ENCODE peak calls at places on chromosomes 6 and 20, in nine cellular contexts. One of them, this sample, is unnamed. For H3K4me1, the result is how much of the 10 kb centered on the place peaks cover.

GRCh38 chr6:165571721-165572132 is 91.3 kb downstream of the PDE10A start:
- DNase-seq in A549: no peak
- DNase-seq in transverse colon: no peak
- DNase-seq in HepG2: no peak
- DNase-seq in stomach: no peak
- DNase-seq in SK-N-SH: no peak
- DNase-seq in ovary: no peak
- DNase-seq in sigmoid colon: no peak
- DNase-seq in GM12878: no peak
- DNase-seq in this sample: no peak

GRCh38 chr6:43076928-43077809 is 1.1 kb downstream of the PTK7 start:
- DNase-seq in A549: no peak
- DNase-seq in transverse colon: no peak
- DNase-seq in HepG2: peak
- DNase-seq in stomach: no peak
- DNase-seq in SK-N-SH: peak
- DNase-seq in ovary: peak
- DNase-seq in sigmoid colon: no peak
- DNase-seq in GM12878: no peak
- DNase-seq in this sample: no peak

GRCh38 chr20:12207875-12208274 is 290.2 kb downstream of the BTBD3 start:
- DNase-seq in A549: peak
- DNase-seq in transverse colon: no peak
- DNase-seq in HepG2: peak
- DNase-seq in stomach: peak
- DNase-seq in SK-N-SH: peak
- DNase-seq in ovary: no peak
- DNase-seq in sigmoid colon: no peak
- DNase-seq in GM12878: no peak
- DNase-seq in this sample: no peak

GRCh38 chr6:163738304-163738703 is 323.8 kb downstream of the QKI start:
- DNase-seq in A549: no peak
- DNase-seq in transverse colon: no peak
- DNase-seq in HepG2: no peak
- DNase-seq in stomach: no peak
- DNase-seq in SK-N-SH: no peak
- DNase-seq in ovary: no peak
- DNase-seq in sigmoid colon: no peak
- DNase-seq in GM12878: no peak
- DNase-seq in this sample: no peak

GRCh38 chr6:103784117-103784516 is 1075.6 kb downstream of the HACE1 start:
- DNase-seq in A549: no peak
- DNase-seq in transverse colon: no peak
- DNase-seq in HepG2: no peak
- DNase-seq in stomach: no peak
- DNase-seq in SK-N-SH: no peak
- DNase-seq in ovary: no peak
- DNase-seq in sigmoid colon: no peak
- DNase-seq in GM12878: no peak
- DNase-seq in this sample: no peak

GRCh38 chr6:1296542-1296941 is 15.4 kb upstream of the FOXQ1 start:
- DNase-seq in A549: peak
- DNase-seq in transverse colon: no peak
- DNase-seq in HepG2: no peak
- DNase-seq in stomach: no peak
- DNase-seq in SK-N-SH: no peak
- DNase-seq in ovary: no peak
- DNase-seq in sigmoid colon: no peak
- DNase-seq in GM12878: no peak
- DNase-seq in this sample: peak

GRCh38 chr6:42100029-42100901 is 42.2 kb downstream of the C6orf132 start:
- DNase-seq in A549: peak
- DNase-seq in transverse colon: peak
- DNase-seq in HepG2: peak
- DNase-seq in stomach: no peak
- DNase-seq in SK-N-SH: no peak
- DNase-seq in ovary: peak
- DNase-seq in sigmoid colon: no peak
- DNase-seq in GM12878: no peak
- DNase-seq in this sample: no peak

GRCh38 chr20:48205281-48205782 is 420.1 kb upstream of the SULF2 start:
- DNase-seq in A549: no peak
- DNase-seq in transverse colon: no peak
- DNase-seq in HepG2: no peak
- DNase-seq in stomach: no peak
- DNase-seq in SK-N-SH: no peak
- DNase-seq in ovary: no peak
- DNase-seq in sigmoid colon: no peak
- DNase-seq in GM12878: no peak
- DNase-seq in this sample: no peak

GRCh38 chr6:45432944-45433343 is 55.2 kb upstream of the SUPT3H start:
- DNase-seq in A549: no peak
- DNase-seq in transverse colon: no peak
- DNase-seq in HepG2: no peak
- DNase-seq in stomach: no peak
- DNase-seq in SK-N-SH: no peak
- DNase-seq in ovary: no peak
- DNase-seq in sigmoid colon: no peak
- DNase-seq in GM12878: no peak
- DNase-seq in this sample: no peak

GRCh38 chr6:8652710-8653109 is 217.4 kb upstream of the SLC35B3 start:
- DNase-seq in A549: no peak
- DNase-seq in transverse colon: no peak
- DNase-seq in HepG2: peak
- DNase-seq in stomach: no peak
- DNase-seq in SK-N-SH: no peak
- DNase-seq in ovary: no peak
- DNase-seq in sigmoid colon: no peak
- DNase-seq in GM12878: no peak
- DNase-seq in this sample: no peak

GRCh38 chr6:35371494-35372262 is 29.3 kb downstream of the PPARD start:
- DNase-seq in A549: no peak
- DNase-seq in transverse colon: no peak
- DNase-seq in HepG2: peak
- DNase-seq in stomach: no peak
- DNase-seq in SK-N-SH: no peak
- DNase-seq in ovary: no peak
- DNase-seq in sigmoid colon: no peak
- DNase-seq in GM12878: no peak
- DNase-seq in this sample: no peak

GRCh38 chr6:105795913-105796517 is 290.1 kb upstream of the PRDM1 start:
- DNase-seq in A549: peak
- DNase-seq in transverse colon: no peak
- DNase-seq in HepG2: no peak
- DNase-seq in stomach: peak
- DNase-seq in SK-N-SH: no peak
- DNase-seq in ovary: no peak
- DNase-seq in sigmoid colon: no peak
- DNase-seq in GM12878: no peak
- DNase-seq in this sample: no peak

GRCh38 chr6:105794263-105794662 is 291.9 kb upstream of the PRDM1 start:
- DNase-seq in A549: peak
- DNase-seq in transverse colon: peak
- DNase-seq in HepG2: peak
- DNase-seq in stomach: peak
- DNase-seq in SK-N-SH: no peak
- DNase-seq in ovary: peak
- DNase-seq in sigmoid colon: peak
- DNase-seq in GM12878: no peak
- DNase-seq in this sample: no peak

GRCh38 chr6:161245363-161245762 is 28.5 kb downstream of the AGPAT4 start:
- DNase-seq in A549: no peak
- DNase-seq in transverse colon: no peak
- DNase-seq in HepG2: no peak
- DNase-seq in stomach: no peak
- DNase-seq in SK-N-SH: no peak
- DNase-seq in ovary: no peak
- DNase-seq in sigmoid colon: peak
- DNase-seq in GM12878: no peak
- DNase-seq in this sample: no peak

GRCh38 chr6:6969761-6970223 is 138.0 kb upstream of the RREB1 start:
- DNase-seq in A549: peak
- DNase-seq in transverse colon: peak
- DNase-seq in HepG2: peak
- DNase-seq in stomach: peak
- DNase-seq in SK-N-SH: no peak
- DNase-seq in ovary: no peak
- DNase-seq in sigmoid colon: no peak
- DNase-seq in GM12878: no peak
- DNase-seq in this sample: no peak

GRCh38 chr6:55327169-55327568 is at the start of gene GFRAL:
- DNase-seq in A549: no peak
- DNase-seq in transverse colon: no peak
- DNase-seq in HepG2: no peak
- DNase-seq in stomach: no peak
- DNase-seq in SK-N-SH: no peak
- DNase-seq in ovary: no peak
- DNase-seq in sigmoid colon: no peak
- DNase-seq in GM12878: no peak
- DNase-seq in this sample: no peak

GRCh38 chr20:542777-543368 is 717 bp downstream of the CSNK2A1 start:
- DNase-seq in A549: peak
- DNase-seq in transverse colon: peak
- DNase-seq in HepG2: no peak
- DNase-seq in stomach: peak
- DNase-seq in SK-N-SH: no peak
- DNase-seq in ovary: no peak
- DNase-seq in sigmoid colon: no peak
- DNase-seq in GM12878: no peak
- DNase-seq in this sample: no peak

GRCh38 chr6:160679402-160679769 is 15.3 kb upstream of the LPA start:
- DNase-seq in A549: no peak
- DNase-seq in transverse colon: no peak
- DNase-seq in HepG2: no peak
- DNase-seq in stomach: no peak
- DNase-seq in SK-N-SH: peak
- DNase-seq in ovary: no peak
- DNase-seq in sigmoid colon: no peak
- DNase-seq in GM12878: no peak
- DNase-seq in this sample: peak

GRCh38 chr6:16519265-16520242 is 241.7 kb downstream of the ATXN1 start:
- DNase-seq in A549: no peak
- DNase-seq in transverse colon: peak
- DNase-seq in HepG2: peak
- DNase-seq in stomach: no peak
- DNase-seq in SK-N-SH: peak
- DNase-seq in ovary: no peak
- DNase-seq in sigmoid colon: no peak
- DNase-seq in GM12878: no peak
- DNase-seq in this sample: no peak

GRCh38 chr6:168499045-168499650 is 58.2 kb downstream of the SMOC2 start:
- DNase-seq in A549: no peak
- DNase-seq in transverse colon: no peak
- DNase-seq in HepG2: peak
- DNase-seq in stomach: no peak
- DNase-seq in SK-N-SH: no peak
- DNase-seq in ovary: no peak
- DNase-seq in sigmoid colon: no peak
- DNase-seq in GM12878: no peak
- DNase-seq in this sample: no peak

GRCh38 chr20:34705383-34706021 is 1.4 kb downstream of the TP53INP2 start:
- DNase-seq in A549: peak
- DNase-seq in transverse colon: peak
- DNase-seq in HepG2: peak
- DNase-seq in stomach: peak
- DNase-seq in SK-N-SH: no peak
- DNase-seq in ovary: no peak
- DNase-seq in sigmoid colon: no peak
- DNase-seq in GM12878: no peak
- DNase-seq in this sample: no peak

GRCh38 chr6:25922301-25922700 is 8.2 kb downstream of the SLC17A2 start:
- DNase-seq in A549: no peak
- DNase-seq in transverse colon: no peak
- DNase-seq in HepG2: no peak
- DNase-seq in stomach: no peak
- DNase-seq in SK-N-SH: no peak
- DNase-seq in ovary: no peak
- DNase-seq in sigmoid colon: no peak
- DNase-seq in GM12878: no peak
- DNase-seq in this sample: no peak

GRCh38 chr6:145267076-145267867 is 468.0 kb downstream of the EPM2A start:
- DNase-seq in A549: no peak
- DNase-seq in transverse colon: no peak
- DNase-seq in HepG2: peak
- DNase-seq in stomach: no peak
- DNase-seq in SK-N-SH: no peak
- DNase-seq in ovary: no peak
- DNase-seq in sigmoid colon: no peak
- DNase-seq in GM12878: no peak
- DNase-seq in this sample: no peak
- H3K4me1 ChIP-seq in A549: under half
- H3K4me1 ChIP-seq in transverse colon: under half
- H3K4me1 ChIP-seq in HepG2: half or more
- H3K4me1 ChIP-seq in stomach: under half
- H3K4me1 ChIP-seq in SK-N-SH: under half
- H3K4me1 ChIP-seq in ovary: under half
- H3K4me1 ChIP-seq in sigmoid colon: under half
- H3K4me1 ChIP-seq in GM12878: under half
- H3K4me1 ChIP-seq in this sample: under half

GRCh38 chr6:111423055-111423633 is 59.9 kb downstream of the REV3L start:
- DNase-seq in A549: no peak
- DNase-seq in transverse colon: no peak
- DNase-seq in HepG2: no peak
- DNase-seq in stomach: no peak
- DNase-seq in SK-N-SH: no peak
- DNase-seq in ovary: no peak
- DNase-seq in sigmoid colon: no peak
- DNase-seq in GM12878: no peak
- DNase-seq in this sample: no peak
- TF ChIP-seq EP300 in A549: no peak
- TF ChIP-seq EP300 in transverse colon: no peak
- TF ChIP-seq EP300 in HepG2: no peak
- TF ChIP-seq EP300 in stomach: no peak
- TF ChIP-seq EP300 in SK-N-SH: no peak
- TF ChIP-seq EP300 in ovary: no peak
- TF ChIP-seq EP300 in sigmoid colon: no peak
- TF ChIP-seq EP300 in GM12878: no peak
- TF ChIP-seq EP300 in this sample: no peak

GRCh38 chr6:36603222-36604089 is 9.3 kb downstream of the SRSF3 start:
- DNase-seq in A549: no peak
- DNase-seq in transverse colon: no peak
- DNase-seq in HepG2: no peak
- DNase-seq in stomach: no peak
- DNase-seq in SK-N-SH: no peak
- DNase-seq in ovary: no peak
- DNase-seq in sigmoid colon: no peak
- DNase-seq in GM12878: no peak
- DNase-seq in this sample: no peak
- H3K4me1 ChIP-seq in A549: half or more
- H3K4me1 ChIP-seq in transverse colon: half or more
- H3K4me1 ChIP-seq in HepG2: half or more
- H3K4me1 ChIP-seq in stomach: half or more
- H3K4me1 ChIP-seq in SK-N-SH: under half
- H3K4me1 ChIP-seq in ovary: under half
- H3K4me1 ChIP-seq in sigmoid colon: half or more
- H3K4me1 ChIP-seq in GM12878: under half
- H3K4me1 ChIP-seq in this sample: half or more

DNA sequence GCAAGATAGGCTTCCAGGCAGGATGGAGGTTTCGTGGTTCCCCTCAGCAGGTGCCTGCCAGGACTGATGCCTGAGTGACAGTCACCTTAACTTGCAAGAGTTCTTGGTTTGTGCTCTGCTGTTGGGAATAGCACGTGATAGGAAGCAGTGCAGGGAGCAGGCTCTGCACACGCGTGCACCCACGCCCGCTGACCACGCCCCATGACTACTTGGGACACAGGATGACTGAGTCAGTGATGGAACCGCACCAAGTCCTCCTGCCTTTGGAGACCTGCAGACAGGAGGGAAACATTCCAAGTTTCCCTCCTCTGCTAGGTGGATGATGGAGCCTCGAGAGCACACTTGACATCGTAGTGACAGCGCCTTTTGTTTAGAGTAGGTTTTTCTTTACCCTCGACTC is 164.2 kb downstream of the DTNBP1 start:
- DNase-seq in A549: no peak
- DNase-seq in transverse colon: peak
- DNase-seq in HepG2: no peak
- DNase-seq in stomach: no peak
- DNase-seq in SK-N-SH: no peak
- DNase-seq in ovary: no peak
- DNase-seq in sigmoid colon: no peak
- DNase-seq in GM12878: no peak
- DNase-seq in this sample: no peak
- TF ChIP-seq EP300 in A549: no peak
- TF ChIP-seq EP300 in transverse colon: no peak
- TF ChIP-seq EP300 in HepG2: no peak
- TF ChIP-seq EP300 in stomach: no peak
- TF ChIP-seq EP300 in SK-N-SH: no peak
- TF ChIP-seq EP300 in ovary: no peak
- TF ChIP-seq EP300 in sigmoid colon: no peak
- TF ChIP-seq EP300 in GM12878: no peak
- TF ChIP-seq EP300 in this sample: no peak